ENCODE peak calls at places on chromosomes 16 and 17, in five cellular contexts. O is thoracic aorta; W is upper lobe of right lung; A is CD8-positive, alpha-beta T cell; N is OCI-LY7. D is an unnamed sample.

GRCh38 chr17:29592850-29593545 is at the start of gene ANKRD13B:
- DNase-seq in O (no peak), W (peak; percentile 73), A (peak; percentile 34), N (peak; percentile 71), D (no peak)

GRCh38 chr16:73214825-73215481 is 167.0 kb upstream of the ZFHX3 start:
- DNase-seq in O (no peak), W (no peak), A (no peak), N (no peak), D (no peak)

GRCh38 chr17:18928726-18929125 is 23.2 kb upstream of the SLC5A10 start:
- DNase-seq in O (no peak), W (no peak), A (no peak), N (no peak), D (no peak)

GRCh38 chr17:63685021-63685420 is 14.9 kb downstream of the LIMD2 start:
- DNase-seq in O (no peak), W (no peak), A (no peak), N (no peak), D (no peak)

GRCh38 chr17:7177954-7178477 is 1.2 kb downstream of the ASGR1 start:
- DNase-seq in O (no peak), W (no peak), A (no peak), N (no peak), D (no peak)

GRCh38 chr17:79563237-79564013 is 47.4 kb downstream of the RBFOX3 start:
- DNase-seq in O (no peak), W (no peak), A (no peak), N (no peak), D (no peak)

GRCh38 chr16:1979271-1980025 is 1.8 kb downstream of the NOXO1 start:
- DNase-seq in O (no peak), W (peak; percentile 95), A (peak; percentile 44), N (no peak), D (no peak)

GRCh38 chr17:34993031-34993430 is 12.7 kb downstream of the LIG3 start:
- DNase-seq in O (no peak), W (no peak), A (no peak), N (no peak), D (no peak)

GRCh38 chr17:29664743-29665479 is 42.2 kb upstream of the CORO6 start:
- DNase-seq in O (no peak), W (no peak), A (no peak), N (no peak), D (no peak)

DNA sequence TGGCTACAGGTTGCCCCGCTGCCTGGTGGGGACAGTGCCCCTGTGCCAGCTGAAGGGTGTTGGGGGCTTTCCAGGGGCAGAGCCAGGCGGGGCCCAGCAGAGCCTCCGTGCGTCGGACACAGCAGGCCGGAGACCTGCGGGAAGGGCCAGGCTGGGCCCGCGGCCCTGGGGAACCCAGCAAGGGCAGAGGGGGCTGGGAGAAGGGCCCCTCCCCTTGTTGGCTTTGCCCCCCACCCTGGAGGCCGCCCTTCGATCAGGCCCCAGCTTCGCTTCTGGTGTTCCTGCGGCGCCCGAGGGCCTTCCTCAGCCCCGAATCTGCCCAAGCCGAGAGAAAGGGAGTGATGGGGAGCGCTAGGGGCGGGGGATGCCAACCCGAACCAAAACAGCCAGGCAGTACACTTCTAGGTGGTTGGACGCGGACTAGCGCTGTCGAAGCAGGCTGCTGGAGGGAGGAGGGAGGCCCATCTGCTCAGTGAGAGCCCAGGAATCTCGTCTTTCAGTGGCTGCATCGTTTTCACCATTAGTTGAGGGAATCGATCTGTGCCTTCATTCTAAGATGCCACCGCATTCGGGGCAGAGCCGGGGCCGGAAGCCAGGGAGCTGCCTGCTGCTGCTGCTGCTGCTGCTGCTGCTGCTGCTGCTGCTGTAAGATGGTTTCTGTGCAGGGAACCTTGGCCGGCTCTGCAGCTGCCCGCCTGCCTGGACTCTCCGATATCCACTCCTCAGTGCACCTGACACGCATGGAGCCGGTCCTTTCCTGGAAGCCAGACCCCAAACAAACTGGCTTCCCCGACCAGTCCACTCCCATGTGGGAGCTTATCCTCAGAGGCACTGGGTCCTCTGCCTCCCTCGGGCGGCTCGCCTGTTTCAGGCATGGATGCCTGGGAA is 1.6 kb downstream of the JPH3 start:
- DNase-seq in O (no peak), W (no peak), A (no peak), N (no peak), D (no peak)
- H3K4me3 ChIP-seq in O (no peak overlapping the region), W (no peak overlapping the region), A (no peak overlapping the region), N (no peak overlapping the region), D (no peak overlapping the region)

GRCh38 chr16:70306880-70307279 is 7.9 kb downstream of the DDX19B start:
- DNase-seq in O (no peak), W (no peak), A (no peak), N (no peak), D (no peak)
- H3K4me3 ChIP-seq in O (no peak overlapping the region), W (no peak overlapping the region), A (no peak overlapping the region), N (no peak overlapping the region), D (no peak overlapping the region)

DNA sequence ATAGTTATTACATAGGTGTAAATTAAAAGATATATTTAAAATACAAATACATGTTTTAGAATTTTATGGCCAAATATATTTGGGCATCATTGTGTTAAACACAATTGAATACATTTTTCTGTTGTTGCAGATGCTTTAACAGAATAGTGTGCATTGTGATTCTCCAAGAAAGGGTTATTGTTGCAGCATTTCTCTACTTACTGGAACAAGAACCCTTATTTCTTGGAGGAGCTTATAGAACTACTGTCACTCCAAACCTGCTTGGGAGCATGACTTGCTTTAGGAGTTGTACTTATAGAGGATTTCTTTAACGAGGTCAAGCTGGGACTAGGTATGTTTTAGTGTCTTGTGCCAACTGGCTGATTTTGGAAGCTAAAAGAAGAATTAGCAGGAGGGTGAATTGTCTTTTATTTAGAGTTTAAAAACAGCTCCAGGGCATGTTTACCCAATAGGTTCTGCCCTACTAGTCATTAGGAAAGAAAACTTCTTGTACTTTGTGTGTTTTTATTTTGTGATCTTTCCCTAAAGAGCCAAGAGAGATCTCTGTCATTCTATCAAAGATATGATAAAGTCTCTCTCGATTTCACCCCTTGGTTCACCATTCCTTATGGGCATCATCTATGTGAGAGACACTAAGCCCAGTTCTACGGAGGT is 279.8 kb upstream of the SALL1 start:
- DNase-seq in O (no peak), W (no peak), A (no peak), N (no peak), D (no peak)
- H3K4me3 ChIP-seq in O (no peak overlapping the region), W (no peak overlapping the region), A (no peak overlapping the region), N (no peak overlapping the region), D (no peak overlapping the region)

GRCh38 chr16:12601290-12601900 is 202.3 kb downstream of the CPPED1 start:
- DNase-seq in O (no peak), W (no peak), A (no peak), N (no peak), D (no peak)
- H3K4me3 ChIP-seq in O (no peak overlapping the region), W (no peak overlapping the region), A (no peak overlapping the region), N (no peak overlapping the region), D (no peak overlapping the region)

DNA sequence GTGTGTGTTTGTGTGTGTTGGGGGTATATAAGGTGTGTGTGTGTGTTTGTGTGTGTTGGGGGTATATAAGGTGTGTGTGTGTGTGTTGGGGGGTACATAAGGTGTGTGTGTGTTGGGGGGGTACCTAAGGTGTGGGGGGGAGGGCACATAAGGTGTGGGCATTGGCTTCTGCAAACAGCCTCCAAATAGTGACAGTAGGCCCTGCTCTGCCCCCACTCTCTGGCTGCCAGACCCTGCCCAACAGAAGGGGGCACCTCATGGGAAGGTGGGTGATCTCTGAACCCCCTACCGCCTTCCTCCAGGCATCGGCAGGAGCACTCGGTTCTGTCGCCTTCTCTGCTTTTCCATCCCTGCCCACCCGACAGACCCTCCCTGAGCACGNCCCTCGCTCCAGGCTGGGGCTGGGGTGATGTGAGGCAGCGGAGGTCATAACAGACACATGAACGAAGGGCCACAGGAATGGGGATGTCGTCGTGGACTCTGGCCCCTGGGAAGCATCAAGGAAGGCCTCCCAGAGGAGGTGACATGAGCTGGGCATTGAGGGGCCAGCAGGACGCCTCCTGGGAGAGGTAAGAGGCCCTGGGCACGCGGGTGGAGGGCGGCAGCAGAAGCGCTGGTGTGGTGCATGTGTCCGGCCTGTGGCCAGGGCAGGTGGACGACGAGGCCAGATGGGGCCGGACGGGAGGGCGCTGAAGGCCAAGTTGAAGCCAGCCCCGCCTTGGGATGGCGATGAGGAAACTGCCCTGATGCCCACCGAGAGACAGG is 136.6 kb upstream of the RPH3AL start:
- DNase-seq in O (no peak), W (peak; percentile 71), A (peak; percentile 16), N (peak; percentile 41), D (no peak)
- H3K4me3 ChIP-seq in O (peak overlapping the region; percentile 89), W (peak overlapping the region; percentile 62), A (peak overlapping the region; percentile 74), N (peak overlapping the region; percentile 98), D (peak overlapping the region; percentile 76)

DNA sequence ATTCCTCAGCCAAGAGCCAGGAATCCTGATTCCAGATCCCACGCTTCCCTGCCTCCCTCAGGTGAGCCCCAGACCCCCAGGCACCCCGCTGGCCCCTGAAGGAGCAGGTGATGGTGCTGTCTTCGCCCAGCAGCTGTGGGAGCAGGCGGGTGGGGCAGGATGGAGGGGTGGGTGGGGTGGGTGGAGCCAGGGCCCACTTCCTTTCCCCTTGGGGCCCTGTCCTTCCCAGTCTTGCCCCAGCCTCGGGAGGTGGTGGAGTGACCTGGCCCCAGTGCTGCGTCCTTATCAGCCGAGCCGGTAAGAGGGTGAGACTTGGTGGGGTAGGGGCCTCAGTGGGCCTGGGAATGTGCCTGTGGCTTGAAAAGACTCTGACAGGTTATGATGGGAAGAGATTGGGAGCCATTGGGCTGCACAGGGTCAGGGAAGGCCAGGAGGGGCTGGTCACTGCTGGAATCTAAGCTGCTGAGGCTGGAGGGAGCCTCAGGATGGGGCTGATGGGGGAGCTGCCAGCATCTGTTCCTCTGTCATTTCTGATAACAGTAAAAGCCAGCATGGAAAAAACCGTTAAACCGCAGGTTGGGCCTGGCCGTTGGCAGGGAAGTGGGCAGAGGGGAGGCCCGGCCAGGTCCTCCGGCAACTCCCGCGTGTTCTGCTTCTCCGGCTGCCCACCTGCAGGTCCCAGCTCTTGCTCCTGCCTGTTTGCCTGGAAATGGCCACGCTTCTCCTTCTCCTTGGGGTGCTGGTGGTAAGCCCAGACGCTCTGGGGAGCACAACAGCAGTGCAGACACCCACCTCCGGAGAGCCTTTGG is at the start of gene SPN:
- DNase-seq in O (no peak), W (peak; percentile 70), A (peak; percentile 42), N (peak; percentile 69), D (peak; percentile 23)
- H3K4me3 ChIP-seq in O (peak within 1 kb of the TSS; percentile 47), W (peak within 1 kb of the TSS; percentile 51), A (peak within 1 kb of the TSS; percentile 89), N (peak within 1 kb of the TSS; percentile 78), D (peak within 1 kb of the TSS; percentile 83)

GRCh38 chr17:75540923-75541503 is 15.5 kb downstream of the LLGL2 start:
- DNase-seq in O (no peak), W (no peak), A (no peak), N (no peak), D (no peak)

GRCh38 chr17:75536401-75536800 is 10.9 kb downstream of the LLGL2 start:
- DNase-seq in O (no peak), W (no peak), A (no peak), N (no peak), D (no peak)

GRCh38 chr17:75542184-75542583 is 16.7 kb downstream of the LLGL2 start:
- DNase-seq in O (no peak), W (no peak), A (no peak), N (no peak), D (no peak)

GRCh38 chr17:75542728-75543336 is 17.3 kb downstream of the LLGL2 start:
- DNase-seq in O (no peak), W (no peak), A (no peak), N (no peak), D (no peak)

DNA sequence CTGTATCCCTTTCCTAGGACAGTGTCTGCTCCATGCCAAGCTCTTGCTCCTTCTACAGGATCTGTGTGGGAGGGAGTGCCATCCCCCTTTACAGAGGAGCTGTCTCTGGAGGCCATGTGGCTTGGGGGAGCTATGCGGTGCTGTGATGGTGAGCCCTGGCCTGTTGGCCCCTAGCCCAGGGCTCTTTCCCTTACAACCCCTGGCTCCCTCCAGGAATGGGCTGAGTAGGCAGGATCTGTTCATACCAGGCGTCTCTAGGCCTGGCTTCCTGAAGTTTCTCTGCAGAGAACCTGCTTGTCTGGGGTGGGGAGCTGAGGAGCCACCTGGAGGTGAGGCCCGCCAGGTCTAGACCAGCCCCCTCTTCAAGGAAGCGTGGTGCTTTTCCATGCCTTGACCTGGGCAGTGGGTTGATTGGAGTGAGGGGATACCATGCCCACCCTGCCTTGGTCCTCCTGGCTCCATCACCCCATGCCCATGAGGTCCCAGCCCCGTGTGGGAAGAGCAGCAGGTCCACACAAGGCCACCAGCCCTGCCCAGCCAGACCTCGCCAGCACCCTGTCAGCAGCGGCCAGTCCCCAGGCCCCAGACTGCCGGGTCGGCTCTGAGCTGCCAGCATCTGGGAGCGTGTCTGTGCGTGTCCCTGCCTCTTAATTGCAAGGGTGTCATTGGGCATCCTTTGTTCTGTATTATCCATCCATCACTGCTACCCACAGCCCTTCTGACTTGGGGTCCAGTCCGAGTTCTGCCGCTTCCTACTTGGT is 14.7 kb downstream of the LLGL2 start:
- DNase-seq in O (no peak), W (no peak), A (no peak), N (no peak), D (no peak)
- H3K4me3 ChIP-seq in O (no peak overlapping the region), W (no peak overlapping the region), A (no peak overlapping the region), N (no peak overlapping the region), D (no peak overlapping the region)

D was measured in CD8-positive, alpha-beta memory T cell.